ENCODE peak calls at places on chromosomes 4 and X, in eight cellular contexts. One of them, this sample, is unnamed. For H3K9me3, the result is how much of the 10 kb centered on the place peaks cover.

GRCh38 chrX:17737707-17738001 is 361 bp downstream of the SCML1 start:
- DNase-seq in A549: no peak
- DNase-seq in CD4-positive, alpha-beta T cell: peak
- DNase-seq in upper lobe of left lung: no peak
- DNase-seq in tibial artery: no peak
- DNase-seq in ovary: no peak
- DNase-seq in OCI-LY7: no peak
- DNase-seq in WERI-Rb-1: no peak
- DNase-seq in this sample: no peak

GRCh38 chr4:47085661-47086060 is 54.3 kb downstream of the GABRB1 start:
- DNase-seq in A549: no peak
- DNase-seq in CD4-positive, alpha-beta T cell: no peak
- DNase-seq in upper lobe of left lung: no peak
- DNase-seq in tibial artery: no peak
- DNase-seq in ovary: no peak
- DNase-seq in OCI-LY7: no peak
- DNase-seq in WERI-Rb-1: peak
- DNase-seq in this sample: no peak

GRCh38 chr4:13244342-13244905 is 239.7 kb downstream of the RAB28 start:
- DNase-seq in A549: no peak
- DNase-seq in CD4-positive, alpha-beta T cell: no peak
- DNase-seq in upper lobe of left lung: no peak
- DNase-seq in tibial artery: no peak
- DNase-seq in ovary: no peak
- DNase-seq in OCI-LY7: no peak
- DNase-seq in WERI-Rb-1: peak
- DNase-seq in this sample: no peak

GRCh38 chr4:156188596-156188995 is 234.9 kb upstream of the CTSO start:
- DNase-seq in A549: no peak
- DNase-seq in CD4-positive, alpha-beta T cell: no peak
- DNase-seq in upper lobe of left lung: no peak
- DNase-seq in tibial artery: no peak
- DNase-seq in ovary: no peak
- DNase-seq in OCI-LY7: no peak
- DNase-seq in WERI-Rb-1: no peak
- DNase-seq in this sample: no peak

GRCh38 chr4:152817331-152817730 is 37.6 kb downstream of the ARFIP1 start:
- DNase-seq in A549: no peak
- DNase-seq in CD4-positive, alpha-beta T cell: no peak
- DNase-seq in upper lobe of left lung: no peak
- DNase-seq in tibial artery: no peak
- DNase-seq in ovary: no peak
- DNase-seq in OCI-LY7: peak
- DNase-seq in WERI-Rb-1: no peak
- DNase-seq in this sample: no peak

GRCh38 chr4:109998867-109999303 is 86.2 kb downstream of the EGF start:
- DNase-seq in A549: peak
- DNase-seq in CD4-positive, alpha-beta T cell: peak
- DNase-seq in upper lobe of left lung: no peak
- DNase-seq in tibial artery: no peak
- DNase-seq in ovary: no peak
- DNase-seq in OCI-LY7: peak
- DNase-seq in WERI-Rb-1: peak
- DNase-seq in this sample: peak

GRCh38 chrX:40570346-40571093 is 10.2 kb upstream of the ATP6AP2 start:
- DNase-seq in A549: no peak
- DNase-seq in CD4-positive, alpha-beta T cell: no peak
- DNase-seq in upper lobe of left lung: no peak
- DNase-seq in tibial artery: no peak
- DNase-seq in ovary: no peak
- DNase-seq in OCI-LY7: no peak
- DNase-seq in WERI-Rb-1: no peak
- DNase-seq in this sample: no peak

GRCh38 chr4:27947320-27947719 is 1086.7 kb downstream of the STIM2 start:
- DNase-seq in A549: no peak
- DNase-seq in CD4-positive, alpha-beta T cell: no peak
- DNase-seq in upper lobe of left lung: no peak
- DNase-seq in tibial artery: no peak
- DNase-seq in ovary: no peak
- DNase-seq in OCI-LY7: no peak
- DNase-seq in WERI-Rb-1: no peak
- DNase-seq in this sample: no peak

GRCh38 chr4:100895572-100896197 is 377.9 kb upstream of the EMCN start:
- DNase-seq in A549: no peak
- DNase-seq in CD4-positive, alpha-beta T cell: no peak
- DNase-seq in upper lobe of left lung: no peak
- DNase-seq in tibial artery: no peak
- DNase-seq in ovary: no peak
- DNase-seq in OCI-LY7: peak
- DNase-seq in WERI-Rb-1: no peak
- DNase-seq in this sample: peak

GRCh38 chrX:87516716-87517115 is 886 bp upstream of the KLHL4 start:
- DNase-seq in A549: no peak
- DNase-seq in CD4-positive, alpha-beta T cell: no peak
- DNase-seq in upper lobe of left lung: no peak
- DNase-seq in tibial artery: no peak
- DNase-seq in ovary: no peak
- DNase-seq in OCI-LY7: no peak
- DNase-seq in WERI-Rb-1: no peak
- DNase-seq in this sample: no peak

DNA sequence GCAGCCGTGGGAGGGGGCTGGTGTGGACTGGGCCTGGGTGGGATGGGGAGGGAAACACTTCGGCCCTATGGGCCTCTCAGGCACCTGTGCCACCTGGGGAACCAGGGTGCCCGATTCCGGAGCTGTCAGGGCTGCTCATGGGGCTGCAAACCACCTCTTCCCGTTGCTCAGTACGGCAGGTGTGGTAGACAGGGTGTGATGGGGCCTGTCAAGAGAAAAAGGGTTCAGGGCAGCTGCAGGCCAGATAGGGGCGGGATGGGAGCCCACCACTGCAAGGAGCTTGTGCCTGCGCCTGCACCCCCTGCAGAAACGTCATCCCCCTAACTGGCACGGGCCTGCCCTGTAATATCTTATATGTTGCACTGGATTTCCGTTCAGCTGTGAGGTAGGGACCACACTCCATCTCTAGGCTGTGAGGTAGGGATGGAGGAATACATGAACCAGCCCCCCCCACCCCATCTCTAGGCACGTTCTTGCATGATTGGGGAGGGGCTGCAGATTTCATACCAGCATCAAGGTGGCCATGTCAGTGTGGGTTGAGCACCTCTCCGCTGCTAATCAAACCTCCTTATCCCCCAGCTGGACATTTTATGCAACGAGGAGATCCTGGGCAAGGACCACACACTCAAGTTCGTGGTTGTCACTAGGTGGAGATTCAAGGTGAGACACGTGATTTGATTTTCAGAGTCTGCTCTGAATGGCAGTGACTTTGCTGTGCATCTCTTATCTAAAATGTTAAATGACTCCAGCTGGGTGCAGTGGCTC is 59.0 kb downstream of the PCGF3 start:
- DNase-seq in A549: no peak
- DNase-seq in CD4-positive, alpha-beta T cell: no peak
- DNase-seq in upper lobe of left lung: no peak
- DNase-seq in tibial artery: no peak
- DNase-seq in ovary: no peak
- DNase-seq in OCI-LY7: no peak
- DNase-seq in WERI-Rb-1: no peak
- DNase-seq in this sample: no peak
- H3K9me3 ChIP-seq in A549: under half
- H3K9me3 ChIP-seq in CD4-positive, alpha-beta T cell: under half
- H3K9me3 ChIP-seq in upper lobe of left lung: under half
- H3K9me3 ChIP-seq in tibial artery: under half
- H3K9me3 ChIP-seq in ovary: under half
- H3K9me3 ChIP-seq in OCI-LY7: under half
- H3K9me3 ChIP-seq in WERI-Rb-1: under half
- H3K9me3 ChIP-seq in this sample: under half

DNA sequence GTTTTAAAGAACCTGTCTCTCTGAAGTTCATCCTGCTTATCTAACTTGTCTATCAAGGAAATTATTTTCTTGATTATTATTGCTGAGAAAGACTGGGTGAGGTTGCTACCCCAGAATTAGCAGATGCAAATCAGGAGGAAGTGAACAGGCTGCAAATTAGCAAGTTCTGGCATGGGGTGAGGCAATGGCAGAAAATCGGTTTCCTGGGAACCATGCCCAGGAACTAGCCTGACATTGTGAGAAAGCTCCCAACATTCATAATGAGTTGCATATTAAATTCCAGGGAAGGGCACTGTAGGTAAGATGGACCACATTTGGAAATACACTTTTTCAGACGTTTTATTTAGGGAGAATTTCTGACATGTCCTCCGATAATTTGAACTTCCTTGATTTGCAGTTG is 11.6 kb downstream of the ARSF start:
- DNase-seq in A549: no peak
- DNase-seq in CD4-positive, alpha-beta T cell: no peak
- DNase-seq in upper lobe of left lung: no peak
- DNase-seq in tibial artery: no peak
- DNase-seq in ovary: no peak
- DNase-seq in OCI-LY7: no peak
- DNase-seq in WERI-Rb-1: no peak
- DNase-seq in this sample: no peak
- H3K27ac ChIP-seq in A549: no peak
- H3K27ac ChIP-seq in CD4-positive, alpha-beta T cell: no peak
- H3K27ac ChIP-seq in upper lobe of left lung: no peak
- H3K27ac ChIP-seq in tibial artery: no peak
- H3K27ac ChIP-seq in ovary: no peak
- H3K27ac ChIP-seq in OCI-LY7: no peak
- H3K27ac ChIP-seq in WERI-Rb-1: no peak
- H3K27ac ChIP-seq in this sample: no peak

GRCh38 chrX:47631676-47632075 is 1.9 kb upstream of the CFP start:
- DNase-seq in A549: no peak
- DNase-seq in CD4-positive, alpha-beta T cell: no peak
- DNase-seq in upper lobe of left lung: no peak
- DNase-seq in tibial artery: no peak
- DNase-seq in ovary: no peak
- DNase-seq in OCI-LY7: no peak
- DNase-seq in WERI-Rb-1: no peak
- DNase-seq in this sample: no peak

GRCh38 chrX:47632664-47633063 is 2.9 kb upstream of the CFP start:
- DNase-seq in A549: no peak
- DNase-seq in CD4-positive, alpha-beta T cell: no peak
- DNase-seq in upper lobe of left lung: no peak
- DNase-seq in tibial artery: no peak
- DNase-seq in ovary: no peak
- DNase-seq in OCI-LY7: no peak
- DNase-seq in WERI-Rb-1: no peak
- DNase-seq in this sample: no peak

GRCh38 chrX:47629419-47630210 is at the start of gene CFP:
- DNase-seq in A549: no peak
- DNase-seq in CD4-positive, alpha-beta T cell: no peak
- DNase-seq in upper lobe of left lung: peak
- DNase-seq in tibial artery: no peak
- DNase-seq in ovary: no peak
- DNase-seq in OCI-LY7: peak
- DNase-seq in WERI-Rb-1: no peak
- DNase-seq in this sample: no peak

GRCh38 chrX:47625365-47625764 is 4.4 kb downstream of the CFP start:
- DNase-seq in A549: no peak
- DNase-seq in CD4-positive, alpha-beta T cell: no peak
- DNase-seq in upper lobe of left lung: no peak
- DNase-seq in tibial artery: no peak
- DNase-seq in ovary: no peak
- DNase-seq in OCI-LY7: no peak
- DNase-seq in WERI-Rb-1: no peak
- DNase-seq in this sample: no peak

DNA sequence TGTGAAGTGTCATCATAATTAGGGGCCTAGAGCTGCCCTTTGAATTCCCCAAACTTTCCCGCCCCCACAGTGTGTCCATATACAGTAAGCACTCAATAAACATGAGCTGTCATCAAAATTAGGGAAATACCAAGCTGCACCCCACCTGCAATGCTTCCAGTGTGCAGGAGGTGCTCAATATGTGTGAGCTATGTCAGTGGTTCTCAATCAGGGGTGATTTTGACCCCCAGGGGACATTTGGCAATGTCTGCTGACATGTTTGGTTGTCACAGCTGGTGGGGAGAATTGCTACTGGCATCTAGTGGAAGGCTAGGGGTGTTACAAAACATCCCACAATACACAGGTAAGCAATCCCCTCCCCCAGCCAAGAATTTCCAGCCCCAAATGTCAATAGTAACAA is 750 bp downstream of the CFP start:
- DNase-seq in A549: no peak
- DNase-seq in CD4-positive, alpha-beta T cell: no peak
- DNase-seq in upper lobe of left lung: no peak
- DNase-seq in tibial artery: no peak
- DNase-seq in ovary: no peak
- DNase-seq in OCI-LY7: peak
- DNase-seq in WERI-Rb-1: no peak
- DNase-seq in this sample: no peak
- H3K9me3 ChIP-seq in A549: under half
- H3K9me3 ChIP-seq in CD4-positive, alpha-beta T cell: under half
- H3K9me3 ChIP-seq in upper lobe of left lung: under half
- H3K9me3 ChIP-seq in tibial artery: under half
- H3K9me3 ChIP-seq in ovary: under half
- H3K9me3 ChIP-seq in OCI-LY7: under half
- H3K9me3 ChIP-seq in WERI-Rb-1: under half
- H3K9me3 ChIP-seq in this sample: under half

GRCh38 chr4:3825530-3825929 is 59.3 kb downstream of the ADRA2C start:
- DNase-seq in A549: no peak
- DNase-seq in CD4-positive, alpha-beta T cell: no peak
- DNase-seq in upper lobe of left lung: no peak
- DNase-seq in tibial artery: no peak
- DNase-seq in ovary: no peak
- DNase-seq in OCI-LY7: no peak
- DNase-seq in WERI-Rb-1: no peak
- DNase-seq in this sample: no peak

GRCh38 chr4:3824521-3825270 is 58.5 kb downstream of the ADRA2C start:
- DNase-seq in A549: no peak
- DNase-seq in CD4-positive, alpha-beta T cell: no peak
- DNase-seq in upper lobe of left lung: no peak
- DNase-seq in tibial artery: no peak
- DNase-seq in ovary: no peak
- DNase-seq in OCI-LY7: no peak
- DNase-seq in WERI-Rb-1: no peak
- DNase-seq in this sample: no peak

GRCh38 chr4:3822230-3822947 is 56.2 kb downstream of the ADRA2C start:
- DNase-seq in A549: no peak
- DNase-seq in CD4-positive, alpha-beta T cell: no peak
- DNase-seq in upper lobe of left lung: no peak
- DNase-seq in tibial artery: no peak
- DNase-seq in ovary: no peak
- DNase-seq in OCI-LY7: no peak
- DNase-seq in WERI-Rb-1: peak
- DNase-seq in this sample: no peak

GRCh38 chr4:3821580-3822229 is 55.5 kb downstream of the ADRA2C start:
- DNase-seq in A549: no peak
- DNase-seq in CD4-positive, alpha-beta T cell: no peak
- DNase-seq in upper lobe of left lung: no peak
- DNase-seq in tibial artery: no peak
- DNase-seq in ovary: no peak
- DNase-seq in OCI-LY7: no peak
- DNase-seq in WERI-Rb-1: peak
- DNase-seq in this sample: no peak

GRCh38 chr4:3823496-3824341 is 57.5 kb downstream of the ADRA2C start:
- DNase-seq in A549: no peak
- DNase-seq in CD4-positive, alpha-beta T cell: no peak
- DNase-seq in upper lobe of left lung: no peak
- DNase-seq in tibial artery: no peak
- DNase-seq in ovary: no peak
- DNase-seq in OCI-LY7: no peak
- DNase-seq in WERI-Rb-1: no peak
- DNase-seq in this sample: no peak
- H3K27ac ChIP-seq in A549: no peak
- H3K27ac ChIP-seq in CD4-positive, alpha-beta T cell: no peak
- H3K27ac ChIP-seq in upper lobe of left lung: no peak
- H3K27ac ChIP-seq in tibial artery: no peak
- H3K27ac ChIP-seq in ovary: no peak
- H3K27ac ChIP-seq in OCI-LY7: no peak
- H3K27ac ChIP-seq in WERI-Rb-1: peak
- H3K27ac ChIP-seq in this sample: no peak